ENCODE peak calls at places on chromosomes 7 and 10, in five cellular contexts. G, C, J, W and V are unnamed samples.

GRCh38 chr7:117249696-117250095 is 73.2 kb downstream of the WNT2 start:
- DNase-seq in G (no peak), C (no peak), J (no peak), W (no peak), V (no peak)

GRCh38 chr7:123024989-123025758 is 29.7 kb upstream of the TAS2R16 start:
- DNase-seq in G (no peak), C (no peak), J (peak), W (peak), V (no peak)

GRCh38 chr10:90227259-90227658 is 525.9 kb downstream of the KIF20B start:
- DNase-seq in G (no peak), C (no peak), J (peak), W (peak), V (no peak)

GRCh38 chr7:103941978-103942377 is 47.5 kb downstream of the RELN start:
- DNase-seq in G (no peak), C (no peak), J (no peak), W (no peak), V (no peak)

GRCh38 chr7:29270579-29270978 is 76.0 kb downstream of the CHN2 start:
- DNase-seq in G (no peak), C (no peak), J (no peak), W (peak), V (no peak)

GRCh38 chr10:4470231-4470840 is 355.7 kb upstream of the AKR1E2 start:
- DNase-seq in G (no peak), C (peak), J (peak), W (peak), V (no peak)

GRCh38 chr7:106421181-106421762 is 136.5 kb upstream of the NAMPT start:
- DNase-seq in G (peak), C (peak), J (peak), W (peak), V (no peak)

GRCh38 chr10:33772370-33773331 is 438.2 kb upstream of the NRP1 start:
- DNase-seq in G (no peak), C (no peak), J (peak), W (peak), V (no peak)

GRCh38 chr10:89299031-89299430 is 2.8 kb upstream of the IFIT2 start:
- DNase-seq in G (no peak), C (no peak), J (no peak), W (no peak), V (no peak)

GRCh38 chr10:93695720-93696119 is 6.7 kb downstream of the FRA10AC1 start:
- DNase-seq in G (no peak), C (no peak), J (no peak), W (no peak), V (no peak)

GRCh38 chr7:135758531-135758932 is 9.9 kb upstream of the FAM180A start:
- DNase-seq in G (no peak), C (peak), J (peak), W (peak), V (no peak)

GRCh38 chr10:22635650-22636049 is 78.7 kb downstream of the PIP4K2A start:
- DNase-seq in G (no peak), C (no peak), J (no peak), W (no peak), V (no peak)